ENCODE peak calls at places on chromosomes 3 and 15, in seven cellular contexts. G, X, U, R, I, Q and W are unnamed samples.

GRCh38 chr15:41596972-41597371 is 38.0 kb downstream of the TYRO3 start:
- DNase-seq in X (no peak), Q (no peak), G (no peak), U (no peak), I (no peak), R (no peak), W (no peak)

GRCh38 chr3:128494152-128494650 is 1.2 kb upstream of the GATA2 start:
- DNase-seq in Q (no peak), G (no peak), X (no peak), U (no peak), I (no peak), R (no peak), W (no peak)

GRCh38 chr3:34015204-34016142 is 217.0 kb downstream of the PDCD6IP start:
- DNase-seq in R (peak; percentile 58), G (no peak), I (no peak), Q (no peak), X (no peak), U (peak; percentile 24), W (peak; percentile 69)

GRCh38 chr3:187919018-187919417 is 173.8 kb upstream of the BCL6 start:
- DNase-seq in R (no peak), G (no peak), U (no peak), Q (no peak), I (no peak), X (peak; percentile 60), W (peak; percentile 63)

GRCh38 chr3:129625071-129625874 is 18.8 kb upstream of the PLXND1 start:
- DNase-seq in U (no peak), X (no peak), G (peak; percentile 74), I (no peak), R (peak; percentile 71), Q (peak; percentile 58), W (no peak)

GRCh38 chr3:99895106-99895705 is 77.5 kb downstream of the CMSS1 start:
- DNase-seq in G (no peak), Q (no peak), X (no peak), R (no peak), U (peak; percentile 28), I (no peak), W (no peak)

GRCh38 chr3:107430214-107431047 is 53.2 kb downstream of the CCDC54 start:
- DNase-seq in I (peak; percentile 12), X (peak; percentile 34), R (no peak), U (no peak), Q (no peak), G (no peak), W (peak; percentile 68)

GRCh38 chr3:56197259-56197965 is 270.9 kb downstream of the ERC2 start:
- DNase-seq in U (no peak), I (no peak), X (no peak), Q (no peak), G (no peak), R (no peak), W (peak; percentile 12)

GRCh38 chr3:150922611-150923010 is 17.4 kb upstream of the MINDY4B start:
- DNase-seq in I (no peak), R (peak; percentile 65), U (no peak), Q (no peak), G (no peak), X (no peak), W (no peak)

GRCh38 chr3:69542265-69543079 is 156.6 kb upstream of the FRMD4B start:
- DNase-seq in G (peak; percentile 63), I (no peak), R (peak; percentile 77), Q (no peak), U (no peak), X (no peak), W (no peak)

GRCh38 chr15:66952756-66953522 is 112.5 kb upstream of the SMAD3 start:
- DNase-seq in X (no peak), R (no peak), I (no peak), U (no peak), G (no peak), Q (no peak), W (no peak)

GRCh38 chr3:40801276-40801675 is 276.5 kb downstream of the ZNF621 start:
- DNase-seq in Q (no peak), G (no peak), U (no peak), R (no peak), I (no peak), X (peak; percentile 51), W (peak; percentile 76)

GRCh38 chr3:64445318-64446300 is 220.3 kb upstream of the PRICKLE2 start:
- DNase-seq in G (no peak), U (no peak), X (no peak), Q (no peak), I (no peak), R (peak; percentile 90), W (peak; percentile 51)

GRCh38 chr3:189316296-189317019 is 144.7 kb downstream of the TPRG1 start:
- DNase-seq in X (no peak), I (no peak), G (no peak), R (no peak), U (no peak), Q (no peak), W (no peak)

GRCh38 chr15:52217186-52217585 is 26.0 kb upstream of the GNB5 start:
- DNase-seq in G (no peak), R (peak; percentile 72), Q (peak; percentile 60), X (no peak), I (no peak), U (no peak), W (no peak)

GRCh38 chr3:50671331-50671730 is 3.4 kb upstream of the DOCK3 start:
- DNase-seq in U (peak; percentile 76), I (no peak), G (no peak), X (peak; percentile 84), R (no peak), Q (no peak), W (peak; percentile 70)

GRCh38 chr3:105362021-105362665 is 4.6 kb upstream of the ALCAM start:
- DNase-seq in X (peak; percentile 69), I (no peak), U (peak; percentile 39), R (no peak), G (no peak), Q (no peak), W (peak; percentile 86)

GRCh38 chr15:79977431-79977940 is 6.5 kb upstream of the BCL2A1 start:
- DNase-seq in R (no peak), G (no peak), U (no peak), X (no peak), Q (no peak), I (no peak), W (peak; percentile 46)

GRCh38 chr15:79970921-79971434 is at the start of gene BCL2A1:
- DNase-seq in I (no peak), R (no peak), G (no peak), Q (no peak), X (peak; percentile 93), U (peak; percentile 64), W (peak; percentile 87)

GRCh38 chr15:79969175-79969574 is 1.8 kb downstream of the BCL2A1 start:
- DNase-seq in R (no peak), X (no peak), U (no peak), I (no peak), G (no peak), Q (no peak), W (no peak)

GRCh38 chr15:79973445-79974180 is 2.6 kb upstream of the BCL2A1 start:
- DNase-seq in X (no peak), Q (no peak), U (no peak), G (no peak), I (no peak), R (no peak), W (no peak)

DNA sequence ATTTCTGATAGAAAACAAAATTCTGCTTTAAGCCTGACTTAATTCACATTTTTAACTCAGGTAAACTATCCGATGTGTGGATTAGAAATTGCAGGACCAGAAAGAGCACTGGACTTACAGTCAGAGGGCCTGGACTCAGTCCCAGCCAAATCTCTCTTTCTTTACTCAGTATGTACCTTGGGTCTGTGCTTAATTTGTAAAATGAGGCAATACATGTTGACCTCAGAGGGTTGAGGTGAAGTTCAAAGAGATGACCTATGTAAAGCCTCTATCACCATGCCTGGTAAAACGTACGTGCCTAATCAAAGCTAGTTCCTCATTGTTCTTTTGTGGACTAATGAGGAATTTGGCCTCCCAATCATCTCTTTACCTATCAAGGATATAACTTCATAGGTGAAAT is 1.9 kb upstream of the BCL2A1 start:
- DNase-seq in X (no peak), I (no peak), R (no peak), U (no peak), G (no peak), Q (no peak), W (no peak)
- H3K4me3 ChIP-seq in X (no peak overlapping the region), I (no peak overlapping the region), R (no peak overlapping the region), U (no peak overlapping the region), G (no peak overlapping the region), Q (no peak overlapping the region), W (no peak overlapping the region)

GRCh38 chr15:42737529-42738328 is 801 bp upstream of the CDAN1 start:
- DNase-seq in X (no peak), Q (no peak), G (peak; percentile 65), I (peak; percentile 30), R (no peak), U (no peak), W (peak; percentile 15)
- TF ChIP-seq CTCF in X (no peak), Q (no peak), G (no peak), I (peak; percentile 39), R (peak; percentile 26), U (no peak), W (peak; percentile 27)

GRCh38 chr3:156551746-156552145 is 3.2 kb downstream of the SSR3 start:
- DNase-seq in G (no peak), U (peak; percentile 82), R (no peak), X (peak; percentile 95), I (no peak), Q (no peak), W (peak; percentile 86)

GRCh38 chr3:156551261-156551660 is 3.7 kb downstream of the SSR3 start:
- DNase-seq in X (peak; percentile 76), U (peak; percentile 77), R (no peak), G (no peak), I (no peak), Q (no peak), W (no peak)

GRCh38 chr3:156554515-156554841 is 439 bp downstream of the SSR3 start:
- DNase-seq in Q (no peak), G (no peak), R (no peak), X (no peak), I (no peak), U (no peak), W (no peak)

GRCh38 chr3:156553705-156554356 is 1.1 kb downstream of the SSR3 start:
- DNase-seq in R (no peak), Q (no peak), G (no peak), I (peak; percentile 39), X (peak; percentile 85), U (peak; percentile 68), W (peak; percentile 74)

GRCh38 chr3:156552973-156553372 is 1.9 kb downstream of the SSR3 start:
- DNase-seq in X (no peak), R (no peak), U (no peak), I (no peak), Q (no peak), G (no peak), W (no peak)
- H3K4me3 ChIP-seq in X (peak overlapping the region; percentile 95), R (peak overlapping the region; percentile 99), U (peak overlapping the region; percentile 97), I (peak overlapping the region; percentile 89), Q (peak overlapping the region; percentile 80), G (peak overlapping the region; percentile 85), W (peak overlapping the region; percentile 79)

GRCh38 chr3:15755780-15756179 is 42.0 kb downstream of the ANKRD28 start:
- DNase-seq in I (no peak), U (no peak), Q (no peak), G (no peak), X (no peak), R (no peak), W (no peak)
- TF ChIP-seq CTCF in I (no peak), U (no peak), Q (no peak), G (no peak), X (no peak), R (no peak), W (no peak)